ENCODE peak calls at places on chromosomes 3 and 15, in ten cellular contexts. One of them, this sample, is unnamed.

GRCh38 chr3:130925628-130926027 is 31.7 kb downstream of the ATP2C1 start:
- DNase-seq in ovary: no peak
- DNase-seq in heart right ventricle: no peak
- DNase-seq in SJCRH30: peak; percentile 78
- DNase-seq in aorta: no peak
- DNase-seq in hepatocyte: no peak
- DNase-seq in mesendoderm: no peak
- DNase-seq in K562: peak; percentile 79
- DNase-seq in cardiac muscle cell: peak; percentile 43
- DNase-seq in left ventricle myocardium inferior: no peak
- DNase-seq in this sample: no peak

GRCh38 chr3:177596248-177596821 is 399.1 kb upstream of the TBL1XR1 start:
- DNase-seq in cardiac muscle cell: peak; percentile 28
- DNase-seq in mesendoderm: no peak
- DNase-seq in left ventricle myocardium inferior: no peak
- DNase-seq in aorta: no peak
- DNase-seq in hepatocyte: peak; percentile 46
- DNase-seq in K562: peak; percentile 46
- DNase-seq in heart right ventricle: no peak
- DNase-seq in SJCRH30: no peak
- DNase-seq in ovary: no peak
- DNase-seq in this sample: no peak

GRCh38 chr3:17187589-17188184 is 302.9 kb downstream of the PLCL2 start:
- DNase-seq in hepatocyte: no peak
- DNase-seq in heart right ventricle: no peak
- DNase-seq in ovary: no peak
- DNase-seq in K562: no peak
- DNase-seq in SJCRH30: peak; percentile 6
- DNase-seq in left ventricle myocardium inferior: no peak
- DNase-seq in cardiac muscle cell: no peak
- DNase-seq in aorta: no peak
- DNase-seq in mesendoderm: no peak
- DNase-seq in this sample: no peak

GRCh38 chr3:105700575-105700974 is 168.2 kb downstream of the CBLB start:
- DNase-seq in hepatocyte: no peak
- DNase-seq in cardiac muscle cell: no peak
- DNase-seq in ovary: no peak
- DNase-seq in left ventricle myocardium inferior: no peak
- DNase-seq in mesendoderm: no peak
- DNase-seq in K562: no peak
- DNase-seq in aorta: no peak
- DNase-seq in SJCRH30: no peak
- DNase-seq in heart right ventricle: no peak
- DNase-seq in this sample: no peak

GRCh38 chr3:188772886-188773285 is 398.9 kb upstream of the TPRG1 start:
- DNase-seq in SJCRH30: no peak
- DNase-seq in K562: no peak
- DNase-seq in hepatocyte: peak; percentile 37
- DNase-seq in aorta: no peak
- DNase-seq in heart right ventricle: no peak
- DNase-seq in cardiac muscle cell: peak; percentile 76
- DNase-seq in ovary: peak; percentile 67
- DNase-seq in left ventricle myocardium inferior: no peak
- DNase-seq in mesendoderm: no peak
- DNase-seq in this sample: no peak

GRCh38 chr15:101288905-101289513 is 6.0 kb downstream of the SNRPA1 start:
- DNase-seq in left ventricle myocardium inferior: no peak
- DNase-seq in cardiac muscle cell: peak; percentile 69
- DNase-seq in K562: peak; percentile 67
- DNase-seq in ovary: no peak
- DNase-seq in SJCRH30: peak; percentile 75
- DNase-seq in heart right ventricle: no peak
- DNase-seq in aorta: no peak
- DNase-seq in mesendoderm: peak; percentile 64
- DNase-seq in hepatocyte: peak; percentile 72
- DNase-seq in this sample: no peak

GRCh38 chr3:9342696-9343095 is 20.2 kb upstream of the THUMPD3 start:
- DNase-seq in left ventricle myocardium inferior: no peak
- DNase-seq in aorta: no peak
- DNase-seq in SJCRH30: no peak
- DNase-seq in mesendoderm: no peak
- DNase-seq in ovary: no peak
- DNase-seq in heart right ventricle: no peak
- DNase-seq in cardiac muscle cell: no peak
- DNase-seq in K562: no peak
- DNase-seq in hepatocyte: no peak
- DNase-seq in this sample: no peak

GRCh38 chr3:57796261-57796660 is 40.2 kb downstream of the SLMAP start:
- DNase-seq in hepatocyte: no peak
- DNase-seq in cardiac muscle cell: no peak
- DNase-seq in mesendoderm: peak; percentile 42
- DNase-seq in left ventricle myocardium inferior: no peak
- DNase-seq in SJCRH30: no peak
- DNase-seq in heart right ventricle: no peak
- DNase-seq in aorta: no peak
- DNase-seq in ovary: no peak
- DNase-seq in K562: no peak
- DNase-seq in this sample: no peak

GRCh38 chr3:169658311-169658931 is 5.1 kb downstream of the MECOM start:
- DNase-seq in hepatocyte: peak; percentile 39
- DNase-seq in left ventricle myocardium inferior: no peak
- DNase-seq in aorta: peak; percentile 85
- DNase-seq in cardiac muscle cell: peak; percentile 53
- DNase-seq in K562: no peak
- DNase-seq in SJCRH30: no peak
- DNase-seq in mesendoderm: no peak
- DNase-seq in ovary: no peak
- DNase-seq in heart right ventricle: peak; percentile 23
- DNase-seq in this sample: peak; percentile 45

GRCh38 chr3:169659096-169659521 is 4.4 kb downstream of the MECOM start:
- DNase-seq in SJCRH30: no peak
- DNase-seq in hepatocyte: no peak
- DNase-seq in cardiac muscle cell: peak; percentile 29
- DNase-seq in K562: no peak
- DNase-seq in left ventricle myocardium inferior: peak; percentile 36
- DNase-seq in ovary: no peak
- DNase-seq in mesendoderm: peak; percentile 67
- DNase-seq in heart right ventricle: peak; percentile 50
- DNase-seq in aorta: peak; percentile 77
- DNase-seq in this sample: peak; percentile 49

GRCh38 chr3:169661567-169662214 is 1.8 kb downstream of the MECOM start:
- DNase-seq in left ventricle myocardium inferior: peak; percentile 41
- DNase-seq in hepatocyte: peak; percentile 64
- DNase-seq in mesendoderm: peak; percentile 65
- DNase-seq in cardiac muscle cell: peak; percentile 72
- DNase-seq in heart right ventricle: peak; percentile 47
- DNase-seq in ovary: no peak
- DNase-seq in aorta: peak; percentile 87
- DNase-seq in K562: no peak
- DNase-seq in SJCRH30: peak; percentile 76
- DNase-seq in this sample: peak; percentile 56

GRCh38 chr3:169660709-169661566 is 2.6 kb downstream of the MECOM start:
- DNase-seq in K562: no peak
- DNase-seq in mesendoderm: no peak
- DNase-seq in aorta: peak; percentile 76
- DNase-seq in ovary: no peak
- DNase-seq in cardiac muscle cell: peak; percentile 72
- DNase-seq in left ventricle myocardium inferior: no peak
- DNase-seq in hepatocyte: peak; percentile 30
- DNase-seq in SJCRH30: peak; percentile 32
- DNase-seq in heart right ventricle: no peak
- DNase-seq in this sample: no peak

DNA sequence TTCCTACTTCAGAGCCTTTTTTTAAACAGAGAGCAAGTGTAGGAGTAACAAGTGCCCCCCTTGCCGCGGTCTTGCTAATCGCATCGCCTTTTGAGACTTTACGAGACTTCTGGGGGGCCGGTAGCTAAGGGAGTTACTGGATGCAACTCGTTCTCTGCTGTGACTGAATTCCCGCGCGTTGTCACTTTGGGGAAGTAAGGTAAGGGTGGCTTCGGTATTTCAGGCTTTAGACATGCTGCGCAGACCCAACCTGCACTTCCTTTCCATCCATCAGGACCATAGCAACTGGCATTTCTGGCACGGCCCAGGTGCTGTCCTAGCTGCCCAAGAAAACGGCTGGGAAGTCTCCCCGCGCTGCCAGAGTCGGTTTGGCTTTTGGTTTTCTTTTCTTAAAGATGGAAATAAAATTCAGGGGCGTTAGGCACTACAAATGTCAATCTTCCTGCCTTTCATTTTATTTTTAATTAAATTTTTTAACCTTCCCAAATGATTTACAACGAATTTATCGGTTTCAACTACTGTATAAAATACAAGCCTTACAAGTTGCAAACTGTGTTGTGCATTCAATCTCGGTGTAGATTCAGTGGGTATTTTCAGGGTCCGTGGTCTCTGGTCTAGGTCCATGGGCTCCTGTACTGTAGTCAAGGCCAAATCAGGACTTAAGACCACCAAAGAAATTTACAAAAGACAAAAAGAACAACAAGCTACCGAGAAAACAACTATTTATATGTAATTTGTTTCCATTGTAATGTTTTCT is 3.5 kb downstream of the MECOM start:
- DNase-seq in ovary: no peak
- DNase-seq in heart right ventricle: peak; percentile 22
- DNase-seq in SJCRH30: no peak
- DNase-seq in aorta: no peak
- DNase-seq in left ventricle myocardium inferior: no peak
- DNase-seq in mesendoderm: no peak
- DNase-seq in hepatocyte: no peak
- DNase-seq in cardiac muscle cell: peak; percentile 13
- DNase-seq in K562: no peak
- DNase-seq in this sample: peak; percentile 49
- H3K27me3 ChIP-seq in ovary: no peaks in the 10 kb centered on the region
- H3K27me3 ChIP-seq in heart right ventricle: peaks cover 40% of the 10 kb centered on the region
- H3K27me3 ChIP-seq in SJCRH30: no peaks in the 10 kb centered on the region
- H3K27me3 ChIP-seq in aorta: no peaks in the 10 kb centered on the region
- H3K27me3 ChIP-seq in left ventricle myocardium inferior: peaks cover 78% of the 10 kb centered on the region
- H3K27me3 ChIP-seq in mesendoderm: peaks cover 18% of the 10 kb centered on the region
- H3K27me3 ChIP-seq in hepatocyte: peaks cover 56% of the 10 kb centered on the region
- H3K27me3 ChIP-seq in cardiac muscle cell: peaks cover 58% of the 10 kb centered on the region
- H3K27me3 ChIP-seq in K562: peaks cover 48% of the 10 kb centered on the region
- H3K27me3 ChIP-seq in this sample: peaks cover 46% of the 10 kb centered on the region

GRCh38 chr15:69121198-69121828 is 39.1 kb upstream of the GLCE start:
- DNase-seq in cardiac muscle cell: no peak
- DNase-seq in SJCRH30: no peak
- DNase-seq in mesendoderm: no peak
- DNase-seq in K562: no peak
- DNase-seq in ovary: no peak
- DNase-seq in heart right ventricle: no peak
- DNase-seq in aorta: no peak
- DNase-seq in left ventricle myocardium inferior: no peak
- DNase-seq in hepatocyte: no peak
- DNase-seq in this sample: no peak

GRCh38 chr15:69119016-69119415 is 41.4 kb upstream of the GLCE start:
- DNase-seq in K562: no peak
- DNase-seq in SJCRH30: no peak
- DNase-seq in left ventricle myocardium inferior: no peak
- DNase-seq in mesendoderm: no peak
- DNase-seq in aorta: no peak
- DNase-seq in heart right ventricle: no peak
- DNase-seq in ovary: no peak
- DNase-seq in cardiac muscle cell: peak; percentile 12
- DNase-seq in hepatocyte: no peak
- DNase-seq in this sample: no peak

GRCh38 chr15:69119692-69120395 is 40.6 kb upstream of the GLCE start:
- DNase-seq in mesendoderm: no peak
- DNase-seq in cardiac muscle cell: no peak
- DNase-seq in left ventricle myocardium inferior: no peak
- DNase-seq in K562: peak; percentile 9
- DNase-seq in SJCRH30: no peak
- DNase-seq in aorta: no peak
- DNase-seq in hepatocyte: no peak
- DNase-seq in heart right ventricle: no peak
- DNase-seq in ovary: no peak
- DNase-seq in this sample: peak; percentile 44

GRCh38 chr15:69118089-69118488 is 42.3 kb upstream of the GLCE start:
- DNase-seq in ovary: no peak
- DNase-seq in SJCRH30: peak; percentile 51
- DNase-seq in hepatocyte: peak; percentile 22
- DNase-seq in aorta: no peak
- DNase-seq in cardiac muscle cell: peak; percentile 40
- DNase-seq in K562: no peak
- DNase-seq in heart right ventricle: no peak
- DNase-seq in left ventricle myocardium inferior: no peak
- DNase-seq in mesendoderm: no peak
- DNase-seq in this sample: no peak

DNA sequence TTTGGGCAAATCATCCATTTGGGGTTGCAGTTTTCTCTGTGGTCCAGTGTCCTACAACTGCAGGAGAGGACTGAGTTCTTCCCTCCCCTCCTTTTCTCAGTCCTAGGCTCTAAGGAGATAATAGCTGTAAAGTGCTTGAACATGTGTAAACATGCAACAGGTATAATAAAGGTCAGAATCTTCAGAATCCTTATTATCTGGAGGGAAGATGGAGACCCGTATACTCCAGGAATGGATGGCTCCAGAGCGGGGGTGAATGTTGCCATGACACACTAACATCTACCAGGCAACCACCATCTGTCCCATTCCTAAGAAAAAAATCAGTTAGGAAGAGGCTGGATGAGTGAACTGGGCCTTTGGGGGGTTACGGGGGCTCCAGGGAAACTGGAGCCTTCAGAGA is 39.7 kb upstream of the GLCE start:
- DNase-seq in cardiac muscle cell: no peak
- DNase-seq in ovary: no peak
- DNase-seq in aorta: no peak
- DNase-seq in K562: no peak
- DNase-seq in SJCRH30: no peak
- DNase-seq in hepatocyte: no peak
- DNase-seq in heart right ventricle: no peak
- DNase-seq in mesendoderm: no peak
- DNase-seq in left ventricle myocardium inferior: no peak
- DNase-seq in this sample: no peak
- H3K27me3 ChIP-seq in cardiac muscle cell: peaks cover 4% of the 10 kb centered on the region
- H3K27me3 ChIP-seq in ovary: no peaks in the 10 kb centered on the region
- H3K27me3 ChIP-seq in aorta: no peaks in the 10 kb centered on the region
- H3K27me3 ChIP-seq in K562: peaks cover 14% of the 10 kb centered on the region
- H3K27me3 ChIP-seq in SJCRH30: no peaks in the 10 kb centered on the region
- H3K27me3 ChIP-seq in hepatocyte: peaks cover 4% of the 10 kb centered on the region
- H3K27me3 ChIP-seq in heart right ventricle: peaks cover 5% of the 10 kb centered on the region
- H3K27me3 ChIP-seq in mesendoderm: no peaks in the 10 kb centered on the region
- H3K27me3 ChIP-seq in left ventricle myocardium inferior: peaks cover 13% of the 10 kb centered on the region
- H3K27me3 ChIP-seq in this sample: peaks cover 4% of the 10 kb centered on the region

GRCh38 chr15:69748700-69749099 is 296.1 kb downstream of the RPLP1 start:
- DNase-seq in heart right ventricle: no peak
- DNase-seq in K562: no peak
- DNase-seq in aorta: no peak
- DNase-seq in hepatocyte: peak; percentile 23
- DNase-seq in cardiac muscle cell: no peak
- DNase-seq in mesendoderm: no peak
- DNase-seq in left ventricle myocardium inferior: no peak
- DNase-seq in SJCRH30: no peak
- DNase-seq in ovary: no peak
- DNase-seq in this sample: no peak
- H3K27me3 ChIP-seq in heart right ventricle: peaks cover 35% of the 10 kb centered on the region
- H3K27me3 ChIP-seq in K562: no peaks in the 10 kb centered on the region
- H3K27me3 ChIP-seq in aorta: no peaks in the 10 kb centered on the region
- H3K27me3 ChIP-seq in hepatocyte: no peaks in the 10 kb centered on the region
- H3K27me3 ChIP-seq in cardiac muscle cell: peaks cover 7% of the 10 kb centered on the region
- H3K27me3 ChIP-seq in mesendoderm: no peaks in the 10 kb centered on the region
- H3K27me3 ChIP-seq in left ventricle myocardium inferior: peaks cover 73% of the 10 kb centered on the region
- H3K27me3 ChIP-seq in SJCRH30: no peaks in the 10 kb centered on the region
- H3K27me3 ChIP-seq in ovary: no peaks in the 10 kb centered on the region
- H3K27me3 ChIP-seq in this sample: no peaks in the 10 kb centered on the region

GRCh38 chr3:147384210-147385058 is 21.9 kb downstream of the ZIC4 start:
- DNase-seq in mesendoderm: peak; percentile 77
- DNase-seq in SJCRH30: no peak
- DNase-seq in left ventricle myocardium inferior: no peak
- DNase-seq in aorta: no peak
- DNase-seq in hepatocyte: no peak
- DNase-seq in K562: peak; percentile 28
- DNase-seq in heart right ventricle: no peak
- DNase-seq in ovary: no peak
- DNase-seq in cardiac muscle cell: no peak
- DNase-seq in this sample: peak; percentile 86
- H3K27me3 ChIP-seq in mesendoderm: peaks cover 73% of the 10 kb centered on the region
- H3K27me3 ChIP-seq in SJCRH30: no peaks in the 10 kb centered on the region
- H3K27me3 ChIP-seq in left ventricle myocardium inferior: peaks cover 100% of the 10 kb centered on the region
- H3K27me3 ChIP-seq in aorta: no peaks in the 10 kb centered on the region
- H3K27me3 ChIP-seq in hepatocyte: peaks cover 99% of the 10 kb centered on the region
- H3K27me3 ChIP-seq in K562: no peaks in the 10 kb centered on the region
- H3K27me3 ChIP-seq in heart right ventricle: peaks cover 100% of the 10 kb centered on the region
- H3K27me3 ChIP-seq in ovary: no peaks in the 10 kb centered on the region
- H3K27me3 ChIP-seq in cardiac muscle cell: peaks cover 100% of the 10 kb centered on the region
- H3K27me3 ChIP-seq in this sample: peaks cover 69% of the 10 kb centered on the region